ENCODE peak calls at places on chromosomes 3 and 15, in seven cellular contexts. C is CD4-positive, alpha-beta T cell; X is OCI-LY7; E is GM03348; P is H54; A is right atrium auricular region; U is activated CD8-positive, alpha-beta memory T cell treated with anti-CD3 and anti-CD28 coated beads, Interleukin-2, amount 50 U/mL, for 48 hours. Z is an unnamed sample.

GRCh38 chr15:35060591-35060990 is 24.5 kb downstream of the NANOGP8 start:
- DNase-seq in X (no peak), E (peak), U (no peak), A (no peak), P (no peak), C (no peak), Z (no peak)

GRCh38 chr3:97839944-97840343 is 18.1 kb downstream of the CRYBG3 start:
- DNase-seq in E (no peak), A (no peak), U (no peak), P (no peak), C (no peak), X (no peak), Z (no peak)

GRCh38 chr3:53813876-53814275 is 32.3 kb downstream of the CHDH start:
- DNase-seq in U (no peak), A (no peak), E (no peak), P (no peak), X (no peak), C (no peak), Z (no peak)

GRCh38 chr3:140363801-140364200 is 314.1 kb upstream of the TRIM42 start:
- DNase-seq in A (no peak), P (no peak), U (no peak), X (no peak), E (no peak), C (no peak), Z (no peak)

GRCh38 chr3:171994646-171995441 is 44.5 kb upstream of the FNDC3B start:
- DNase-seq in A (no peak), C (no peak), E (peak), X (no peak), U (no peak), P (peak), Z (no peak)

GRCh38 chr3:69144631-69145244 is 22.3 kb upstream of the LMOD3 start:
- DNase-seq in C (no peak), A (no peak), P (no peak), U (no peak), E (no peak), X (no peak), Z (peak)

GRCh38 chr3:159751141-159751540 is 237.5 kb upstream of the IL12A start:
- DNase-seq in U (no peak), A (no peak), C (no peak), P (no peak), X (no peak), E (no peak), Z (no peak)

GRCh38 chr15:44300567-44300966 is 12.0 kb downstream of the GOLM2 start:
- DNase-seq in P (no peak), C (no peak), U (no peak), E (no peak), X (peak), A (no peak), Z (no peak)

GRCh38 chr3:20503394-20504082 is 317.5 kb upstream of the SGO1 start:
- DNase-seq in E (no peak), U (no peak), C (no peak), A (no peak), P (no peak), X (no peak), Z (no peak)

GRCh38 chr3:169058681-169059080 is 604.8 kb downstream of the MECOM start:
- DNase-seq in C (no peak), P (no peak), E (no peak), U (no peak), X (no peak), A (no peak), Z (no peak)

GRCh38 chr3:105967117-105967516 is 98.3 kb upstream of the CBLB start:
- DNase-seq in P (no peak), E (peak), A (no peak), X (no peak), C (no peak), U (no peak), Z (no peak)

GRCh38 chr3:23835807-23836206 is 30.1 kb downstream of the UBE2E1 start:
- DNase-seq in U (no peak), P (no peak), C (no peak), X (no peak), A (no peak), E (no peak), Z (no peak)

GRCh38 chr3:179324270-179324754 is 1.5 kb downstream of the ZNF639 start:
- DNase-seq in X (peak), E (peak), P (no peak), A (no peak), C (no peak), U (no peak), Z (no peak)

GRCh38 chr3:179706233-179706632 is 53.4 kb downstream of the USP13 start:
- DNase-seq in X (no peak), A (no peak), C (no peak), P (no peak), U (no peak), E (peak), Z (no peak)

GRCh38 chr15:32683231-32683630 is 34.6 kb upstream of the GREM1 start:
- DNase-seq in C (no peak), E (no peak), A (no peak), U (no peak), P (no peak), X (no peak), Z (no peak)

GRCh38 chr3:54830658-54831057 is 97.2 kb downstream of the LRTM1 start:
- DNase-seq in P (peak), X (peak), E (no peak), U (peak), A (no peak), C (no peak), Z (no peak)

GRCh38 chr3:24225027-24225743 is 269.5 kb downstream of the THRB start:
- DNase-seq in X (no peak), A (no peak), P (no peak), C (no peak), U (no peak), E (no peak), Z (no peak)

GRCh38 chr15:76199106-76200082 is 111.9 kb downstream of the ETFA start:
- DNase-seq in C (no peak), X (no peak), P (no peak), U (no peak), E (peak), A (peak), Z (no peak)

GRCh38 chr15:84781505-84781904 is 33.1 kb downstream of the ZNF592 start:
- DNase-seq in U (no peak), A (no peak), P (no peak), C (no peak), E (no peak), X (no peak), Z (no peak)

GRCh38 chr15:24627443-24627842 is 48.1 kb upstream of the NPAP1 start:
- DNase-seq in E (no peak), X (no peak), A (no peak), C (no peak), U (no peak), P (no peak), Z (no peak)

GRCh38 chr3:50926868-50927267 is 252.1 kb downstream of the DOCK3 start:
- DNase-seq in X (no peak), A (no peak), E (no peak), P (no peak), C (no peak), U (no peak), Z (no peak)

GRCh38 chr15:40911139-40911538 is 16.9 kb downstream of the VPS18 start:
- DNase-seq in U (no peak), P (no peak), C (no peak), A (no peak), X (no peak), E (no peak), Z (no peak)

GRCh38 chr3:70736009-70736408 is 423.6 kb upstream of the MDFIC2 start:
- DNase-seq in P (no peak), U (no peak), A (no peak), E (peak), C (no peak), X (no peak), Z (no peak)

GRCh38 chr15:72919936-72920455 is 132.3 kb upstream of the NEO1 start:
- DNase-seq in U (no peak), E (no peak), C (no peak), P (no peak), X (no peak), A (no peak), Z (no peak)

GRCh38 chr15:58407786-58408185 is 24.0 kb upstream of the LIPC start:
- DNase-seq in X (no peak), C (no peak), A (no peak), P (no peak), U (no peak), E (no peak), Z (no peak)

GRCh38 chr3:50275160-50275995 is 3.5 kb upstream of the LSMEM2 start:
- DNase-seq in X (no peak), E (no peak), A (no peak), C (no peak), P (no peak), U (no peak), Z (no peak)

GRCh38 chr15:68587769-68588385 is 9.1 kb downstream of the CORO2B start:
- DNase-seq in U (no peak), A (no peak), P (no peak), E (no peak), X (peak), C (no peak), Z (no peak)

GRCh38 chr3:112817271-112817670 is 29.4 kb downstream of the CD200R1L start:
- DNase-seq in E (no peak), C (no peak), A (no peak), X (no peak), P (no peak), U (no peak), Z (no peak)

GRCh38 chr3:78924711-78925110 is 843.1 kb downstream of the ROBO1 start:
- DNase-seq in E (no peak), P (no peak), A (no peak), X (no peak), U (no peak), C (no peak), Z (no peak)

GRCh38 chr15:98650871-98651481 is 2.6 kb downstream of the IGF1R start:
- DNase-seq in U (no peak), X (no peak), P (no peak), E (peak), A (no peak), C (peak), Z (no peak)